ENCODE peak calls at places on chromosome 13, in seven cellular contexts. N is activated T-cell treated with anti-CD3 and anti-CD28 coated beads, Interleukin-2, amount 50 U/mL, for 4 hours; K is T-cell; M is CD4-positive, CD25-positive, alpha-beta regulatory T cell; W is HEK293T; Q is WERI-Rb-1; R is cardiac muscle cell. V is an unnamed sample.

GRCh38 chr13:26707122-26708006 is 53.2 kb downstream of the GPR12 start:
- DNase-seq in N (no peak), K (peak), M (peak), W (peak), Q (peak), R (peak), V (peak)

GRCh38 chr13:113445791-113446487 is 7.3 kb downstream of the ADPRHL1 start:
- DNase-seq in N (no peak), K (no peak), M (no peak), W (no peak), Q (no peak), R (no peak), V (peak)

GRCh38 chr13:26658972-26659371 is 101.5 kb downstream of the WASF3 start:
- DNase-seq in N (no peak), K (no peak), M (no peak), W (no peak), Q (no peak), R (no peak), V (no peak)

GRCh38 chr13:96029002-96029401 is 24.2 kb downstream of the UGGT2 start:
- DNase-seq in N (no peak), K (no peak), M (no peak), W (no peak), Q (no peak), R (no peak), V (no peak)

GRCh38 chr13:109779074-109779473 is 7.3 kb downstream of the IRS2 start:
- DNase-seq in N (peak), K (peak), M (peak), W (no peak), Q (no peak), R (no peak), V (no peak)

GRCh38 chr13:37709318-37709717 is 110.8 kb upstream of the POSTN start:
- DNase-seq in N (no peak), K (no peak), M (no peak), W (no peak), Q (no peak), R (no peak), V (no peak)

GRCh38 chr13:49561064-49561410 is 24.3 kb downstream of the RCBTB1 start:
- DNase-seq in N (no peak), K (no peak), M (no peak), W (no peak), Q (peak), R (peak), V (peak)

GRCh38 chr13:42478531-42479156 is 95.3 kb upstream of the TNFSF11 start:
- DNase-seq in N (no peak), K (no peak), M (peak), W (peak), Q (no peak), R (peak), V (peak)

GRCh38 chr13:31725841-31726240 is 13.5 kb upstream of the RXFP2 start:
- DNase-seq in N (no peak), K (no peak), M (no peak), W (no peak), Q (no peak), R (no peak), V (no peak)

GRCh38 chr13:51523082-51523518 is 61.2 kb upstream of the WDFY2 start:
- DNase-seq in N (peak), K (peak), M (no peak), W (no peak), Q (no peak), R (no peak), V (no peak)

GRCh38 chr13:20882206-20882605 is 20.3 kb downstream of the XPO4 start:
- DNase-seq in N (no peak), K (no peak), M (no peak), W (no peak), Q (peak), R (no peak), V (no peak)

GRCh38 chr13:79096099-79096498 is 310.0 kb downstream of the RBM26 start:
- DNase-seq in N (no peak), K (no peak), M (no peak), W (no peak), Q (no peak), R (no peak), V (peak)

GRCh38 chr13:38090913-38091312 is 221.3 kb upstream of the TRPC4 start:
- DNase-seq in N (no peak), K (no peak), M (no peak), W (no peak), Q (no peak), R (no peak), V (peak)

GRCh38 chr13:96172066-96172465 is 82.2 kb downstream of the HS6ST3 start:
- DNase-seq in N (no peak), K (no peak), M (no peak), W (no peak), Q (no peak), R (no peak), V (no peak)

GRCh38 chr13:48158290-48158689 is 63.4 kb upstream of the MED4 start:
- DNase-seq in N (no peak), K (no peak), M (no peak), W (no peak), Q (no peak), R (no peak), V (no peak)

GRCh38 chr13:20219585-20219984 is 12.5 kb downstream of the GJB6 start:
- DNase-seq in N (no peak), K (no peak), M (no peak), W (no peak), Q (no peak), R (no peak), V (no peak)

GRCh38 chr13:83298636-83299035 is 583.6 kb downstream of the SLITRK1 start:
- DNase-seq in N (no peak), K (no peak), M (no peak), W (no peak), Q (no peak), R (no peak), V (no peak)

GRCh38 chr13:54928071-54928470 is 1899.5 kb downstream of the OLFM4 start:
- DNase-seq in N (no peak), K (no peak), M (no peak), W (no peak), Q (no peak), R (no peak), V (no peak)

GRCh38 chr13:50531917-50532899 is 311.3 kb downstream of the DLEU7 start:
- DNase-seq in N (no peak), K (no peak), M (no peak), W (no peak), Q (no peak), R (no peak), V (no peak)

GRCh38 chr13:107205318-107206112 is 637.6 kb upstream of the ARGLU1 start:
- DNase-seq in N (peak), K (peak), M (peak), W (peak), Q (peak), R (peak), V (peak)

GRCh38 chr13:110118106-110118505 is 188.9 kb downstream of the COL4A1 start:
- DNase-seq in N (no peak), K (no peak), M (no peak), W (no peak), Q (no peak), R (no peak), V (no peak)

GRCh38 chr13:99178636-99179035 is 22.0 kb upstream of the UBAC2 start:
- DNase-seq in N (no peak), K (no peak), M (no peak), W (no peak), Q (no peak), R (no peak), V (no peak)

GRCh38 chr13:46184277-46184699 is 2.3 kb upstream of the LCP1 start:
- DNase-seq in N (peak), K (peak), M (peak), W (peak), Q (peak), R (peak), V (peak)

GRCh38 chr13:84049442-84049841 is 167.2 kb upstream of the SLITRK1 start:
- DNase-seq in N (no peak), K (no peak), M (no peak), W (no peak), Q (no peak), R (no peak), V (no peak)

GRCh38 chr13:74103970-74104555 is 30.1 kb downstream of the KLF12 start:
- DNase-seq in N (no peak), K (no peak), M (no peak), W (no peak), Q (no peak), R (no peak), V (no peak)

GRCh38 chr13:68190826-68191225 is 960.7 kb upstream of the PCDH9 start:
- DNase-seq in N (no peak), K (no peak), M (no peak), W (no peak), Q (no peak), R (no peak), V (no peak)

GRCh38 chr13:24083141-24083540 is 77.4 kb upstream of the SPATA13 start:
- DNase-seq in N (no peak), K (no peak), M (no peak), W (no peak), Q (no peak), R (no peak), V (peak)

GRCh38 chr13:100941811-100942361 is 267.3 kb upstream of the TMTC4 start:
- DNase-seq in N (no peak), K (no peak), M (no peak), W (no peak), Q (peak), R (no peak), V (no peak)